ENCODE peak calls at places on chromosome 18, in four cellular contexts. One of them, this sample, is unnamed.
A peak's percentile ranks its signal among the peaks of the same experiment; 100 is the strongest.

GRCh38 chr18:79616651-79617518 is 62.7 kb upstream of the CTDP1 start:
- DNase-seq in RWPE1: peak; percentile 58
- DNase-seq in sigmoid colon: peak; percentile 67
- DNase-seq in HL-60: no peak
- DNase-seq in this sample: no peak

GRCh38 chr18:28086530-28087172 is 90.3 kb downstream of the CDH2 start:
- DNase-seq in RWPE1: no peak
- DNase-seq in sigmoid colon: no peak
- DNase-seq in HL-60: no peak
- DNase-seq in this sample: no peak

GRCh38 chr18:3044931-3045698 is 32.2 kb upstream of the LPIN2 start:
- DNase-seq in RWPE1: peak; percentile 14
- DNase-seq in sigmoid colon: no peak
- DNase-seq in HL-60: no peak
- DNase-seq in this sample: no peak

GRCh38 chr18:67705748-67706147 is 189.2 kb upstream of the DSEL start:
- DNase-seq in RWPE1: no peak
- DNase-seq in sigmoid colon: no peak
- DNase-seq in HL-60: no peak
- DNase-seq in this sample: no peak

GRCh38 chr18:77995593-77995992 is 745.9 kb downstream of the GALR1 start:
- DNase-seq in RWPE1: no peak
- DNase-seq in sigmoid colon: no peak
- DNase-seq in HL-60: no peak
- DNase-seq in this sample: no peak

GRCh38 chr18:50797147-50797546 is 22.7 kb downstream of the MRO start:
- DNase-seq in RWPE1: no peak
- DNase-seq in sigmoid colon: no peak
- DNase-seq in HL-60: no peak
- DNase-seq in this sample: no peak

GRCh38 chr18:54250846-54251251 is 18.5 kb upstream of the POLI start:
- DNase-seq in RWPE1: no peak
- DNase-seq in sigmoid colon: no peak
- DNase-seq in HL-60: peak; percentile 67
- DNase-seq in this sample: no peak

GRCh38 chr18:57859314-57859713 is 56.2 kb upstream of the ATP8B1 start:
- DNase-seq in RWPE1: peak; percentile 16
- DNase-seq in sigmoid colon: no peak
- DNase-seq in HL-60: peak; percentile 12
- DNase-seq in this sample: no peak

GRCh38 chr18:63422087-63422861 is at the start of gene VPS4B:
- DNase-seq in RWPE1: peak; percentile 95
- DNase-seq in sigmoid colon: peak; percentile 100
- DNase-seq in HL-60: peak; percentile 100
- DNase-seq in this sample: peak; percentile 99

GRCh38 chr18:50653402-50654093 is 93.7 kb downstream of the MAPK4 start:
- DNase-seq in RWPE1: no peak
- DNase-seq in sigmoid colon: peak; percentile 81
- DNase-seq in HL-60: no peak
- DNase-seq in this sample: peak; percentile 61

GRCh38 chr18:59621027-59621426 is 76.2 kb downstream of the CCBE1 start:
- DNase-seq in RWPE1: peak; percentile 58
- DNase-seq in sigmoid colon: no peak
- DNase-seq in HL-60: no peak
- DNase-seq in this sample: no peak

GRCh38 chr18:35438480-35439234 is 59.1 kb downstream of the INO80C start:
- DNase-seq in RWPE1: no peak
- DNase-seq in sigmoid colon: no peak
- DNase-seq in HL-60: no peak
- DNase-seq in this sample: no peak

GRCh38 chr18:23824704-23825103 is 135.5 kb downstream of the LAMA3 start:
- DNase-seq in RWPE1: no peak
- DNase-seq in sigmoid colon: no peak
- DNase-seq in HL-60: no peak
- DNase-seq in this sample: no peak

GRCh38 chr18:63062246-63062645 is 257.3 kb downstream of the BCL2 start:
- DNase-seq in RWPE1: no peak
- DNase-seq in sigmoid colon: no peak
- DNase-seq in HL-60: no peak
- DNase-seq in this sample: no peak

DNA sequence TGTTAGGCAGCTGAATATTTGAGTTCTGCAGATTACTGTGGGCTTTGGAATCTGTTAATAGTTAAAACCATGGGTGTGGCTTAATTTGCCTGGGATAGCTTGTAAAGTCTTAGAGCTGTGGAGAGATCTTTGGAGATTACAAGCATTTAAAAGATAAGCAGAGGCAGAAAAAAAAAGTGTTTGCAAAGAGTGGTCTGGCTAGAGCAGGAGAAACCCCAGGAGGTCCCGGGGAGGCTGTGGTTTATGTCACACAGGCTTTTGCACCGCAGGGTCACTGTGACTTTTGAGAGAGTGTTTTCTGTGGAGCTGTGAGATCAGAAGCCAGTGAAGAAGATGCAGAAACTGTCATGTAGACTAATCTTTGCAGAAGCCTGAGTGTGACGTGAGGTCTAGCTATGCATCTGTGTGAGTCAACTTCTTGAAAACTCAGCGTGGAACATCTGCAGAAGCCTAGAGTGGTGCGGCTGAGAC is 49.0 kb downstream of the SETBP1 start:
- DNase-seq in RWPE1: no peak
- DNase-seq in sigmoid colon: no peak
- DNase-seq in HL-60: no peak
- DNase-seq in this sample: no peak
- H3K27ac ChIP-seq in RWPE1: no peak overlapping the region
- H3K27ac ChIP-seq in sigmoid colon: peak overlapping the region; percentile 82
- H3K27ac ChIP-seq in HL-60: no peak overlapping the region
- H3K27ac ChIP-seq in this sample: no peak overlapping the region

DNA sequence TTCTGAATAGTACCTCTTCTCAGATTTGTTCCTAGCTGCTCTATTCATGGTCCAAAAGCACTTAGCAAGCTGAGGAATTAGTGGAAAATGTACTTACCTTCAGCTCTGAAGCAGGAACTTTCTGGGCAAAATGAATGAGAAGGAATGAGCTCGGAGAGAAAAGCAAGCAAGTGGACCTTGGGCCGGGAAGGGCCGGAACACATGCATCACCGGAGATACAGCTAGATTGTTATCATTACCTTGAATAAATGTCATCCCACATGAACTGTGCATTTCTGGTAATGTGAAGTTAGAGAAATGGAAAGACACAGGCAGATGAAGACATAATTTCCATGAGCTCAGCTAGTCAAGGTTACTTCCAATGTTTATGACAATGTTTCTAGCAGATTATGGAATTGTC is at the start of gene MC2R:
- DNase-seq in RWPE1: no peak
- DNase-seq in sigmoid colon: no peak
- DNase-seq in HL-60: no peak
- DNase-seq in this sample: no peak
- H3K27ac ChIP-seq in RWPE1: no peak within 1 kb of the TSS
- H3K27ac ChIP-seq in sigmoid colon: no peak within 1 kb of the TSS
- H3K27ac ChIP-seq in HL-60: no peak within 1 kb of the TSS
- H3K27ac ChIP-seq in this sample: no peak within 1 kb of the TSS

GRCh38 chr18:56326386-56327072 is 311.9 kb downstream of the TXNL1 start:
- DNase-seq in RWPE1: no peak
- DNase-seq in sigmoid colon: no peak
- DNase-seq in HL-60: no peak
- DNase-seq in this sample: no peak
- H3K27ac ChIP-seq in RWPE1: no peak overlapping the region
- H3K27ac ChIP-seq in sigmoid colon: no peak overlapping the region
- H3K27ac ChIP-seq in HL-60: no peak overlapping the region
- H3K27ac ChIP-seq in this sample: no peak overlapping the region

DNA sequence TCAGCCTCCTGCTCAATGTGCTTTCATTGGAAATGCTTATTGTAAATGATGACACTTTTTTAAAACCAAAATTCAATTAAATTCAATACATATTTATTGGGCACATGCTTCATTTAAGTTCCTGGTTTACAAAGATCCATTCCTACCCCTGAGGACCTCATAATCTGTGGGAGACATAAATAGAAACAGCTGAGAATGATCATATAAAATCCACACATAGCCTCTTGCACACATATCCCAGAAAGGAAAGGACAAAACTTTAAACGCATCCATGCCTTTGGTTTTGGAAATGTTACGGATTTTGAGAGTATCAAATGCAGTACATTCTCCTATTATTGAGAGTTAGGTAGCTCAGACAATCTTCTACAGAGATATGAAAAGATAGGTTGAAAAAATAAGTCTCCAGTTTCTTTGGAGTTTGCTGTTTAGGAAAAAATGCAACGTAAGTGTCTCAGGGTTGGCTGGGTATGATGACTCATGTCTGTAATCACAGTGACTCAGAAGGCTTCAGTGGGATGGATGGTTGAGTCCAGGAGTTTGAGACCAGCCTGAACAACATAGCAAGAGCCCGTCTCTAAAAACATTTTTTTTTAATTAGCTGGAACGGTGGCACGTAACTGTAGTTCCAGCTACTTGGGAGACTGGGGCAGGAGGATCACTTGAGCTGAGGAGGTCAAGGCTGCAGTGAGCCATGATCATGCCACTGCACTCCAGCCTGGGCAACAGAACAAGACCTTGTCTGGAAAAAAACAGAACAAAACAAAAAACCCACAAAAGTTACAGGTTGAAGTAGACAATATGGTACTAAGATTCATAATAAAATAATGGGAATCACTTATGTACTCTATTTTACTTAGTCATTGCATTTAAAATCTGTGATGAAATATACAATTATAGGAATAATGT is 3.9 kb upstream of the PRELID3A start:
- DNase-seq in RWPE1: peak; percentile 72
- DNase-seq in sigmoid colon: no peak
- DNase-seq in HL-60: no peak
- DNase-seq in this sample: no peak
- H3K27ac ChIP-seq in RWPE1: peak overlapping the region; percentile 48
- H3K27ac ChIP-seq in sigmoid colon: peak overlapping the region; percentile 50
- H3K27ac ChIP-seq in HL-60: no peak overlapping the region
- H3K27ac ChIP-seq in this sample: peak overlapping the region; percentile 26

DNA sequence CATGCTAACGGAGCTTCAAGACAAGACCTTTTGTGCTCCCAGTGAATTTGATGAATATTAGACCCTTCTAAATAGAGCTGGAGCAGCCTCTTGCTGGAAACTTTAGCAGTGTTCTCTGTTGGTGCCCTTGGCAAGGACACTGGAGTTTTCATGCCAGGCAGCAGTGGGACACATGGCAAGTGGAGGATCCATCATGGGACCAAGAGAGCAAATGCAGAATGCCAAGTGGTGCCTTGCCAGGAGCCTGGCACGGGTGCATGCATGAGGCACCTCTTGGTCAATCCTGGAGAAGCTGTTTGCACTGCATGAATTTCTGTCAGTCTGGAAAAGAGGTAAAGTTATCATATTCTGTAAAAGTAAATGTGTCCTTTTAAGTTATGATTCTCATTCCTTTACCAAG is 59.1 kb downstream of the NETO1 start:
- DNase-seq in RWPE1: no peak
- DNase-seq in sigmoid colon: no peak
- DNase-seq in HL-60: no peak
- DNase-seq in this sample: peak; percentile 56
- H3K27ac ChIP-seq in RWPE1: no peak overlapping the region
- H3K27ac ChIP-seq in sigmoid colon: no peak overlapping the region
- H3K27ac ChIP-seq in HL-60: no peak overlapping the region
- H3K27ac ChIP-seq in this sample: no peak overlapping the region

This sample was measured in heart right ventricle.